ENCODE peak calls at places on chromosomes 5 and 9, in six cellular contexts. F, I, X, N, O and P are unnamed samples.

GRCh38 chr9:109248133-109248581 is 72.7 kb downstream of the EPB41L4B start:
- DNase-seq in X (no peak), N (no peak), O (no peak), F (no peak), I (peak; percentile 25), P (no peak)

GRCh38 chr5:158463971-158464370 is 605.0 kb upstream of the CLINT1 start:
- DNase-seq in F (no peak), I (peak; percentile 88), N (peak; percentile 37), O (no peak), X (no peak), P (no peak)

GRCh38 chr9:136546697-136547481 is 1.0 kb upstream of the NOTCH1 start:
- DNase-seq in F (no peak), O (no peak), I (peak; percentile 62), X (peak; percentile 54), N (peak; percentile 80), P (peak; percentile 78)

GRCh38 chr5:133995903-133996563 is 8.7 kb downstream of the VDAC1 start:
- DNase-seq in N (no peak), F (no peak), O (no peak), X (no peak), I (peak; percentile 29), P (no peak)

GRCh38 chr5:125700380-125700856 is 722.8 kb upstream of the GRAMD2B start:
- DNase-seq in F (no peak), O (no peak), I (peak; percentile 12), X (no peak), N (peak; percentile 22), P (peak; percentile 44)

GRCh38 chr5:1464511-1464910 is 19.3 kb upstream of the SLC6A3 start:
- DNase-seq in O (no peak), N (no peak), F (no peak), I (no peak), X (no peak), P (no peak)

GRCh38 chr9:113988385-113988784 is 89.7 kb downstream of the AMBP start:
- DNase-seq in I (no peak), N (no peak), X (no peak), O (no peak), F (no peak), P (no peak)

GRCh38 chr5:176521699-176522263 is 15.4 kb downstream of the RNF44 start:
- DNase-seq in I (no peak), F (no peak), X (no peak), N (no peak), O (no peak), P (no peak)

GRCh38 chr5:34857161-34857560 is 18.2 kb downstream of the TTC23L start:
- DNase-seq in X (no peak), F (no peak), N (no peak), O (no peak), I (peak; percentile 31), P (no peak)

GRCh38 chr5:84524491-84524890 is 139.8 kb upstream of the EDIL3 start:
- DNase-seq in X (no peak), O (no peak), N (no peak), F (no peak), I (peak; percentile 39), P (no peak)

GRCh38 chr5:150644058-150644457 is 3.6 kb downstream of the SYNPO start:
- DNase-seq in I (no peak), N (no peak), X (no peak), O (no peak), F (no peak), P (no peak)

GRCh38 chr5:107381189-107381856 is 289.4 kb downstream of the EFNA5 start:
- DNase-seq in X (no peak), I (peak; percentile 92), F (no peak), N (no peak), O (no peak), P (no peak)

GRCh38 chr9:69785757-69786156 is 25.9 kb upstream of the PTAR1 start:
- DNase-seq in I (peak; percentile 32), X (no peak), F (no peak), O (no peak), N (no peak), P (no peak)

GRCh38 chr5:136155769-136156168 is 23.1 kb downstream of the SMAD5 start:
- DNase-seq in F (no peak), X (no peak), N (no peak), O (no peak), I (peak; percentile 63), P (no peak)

GRCh38 chr9:99465231-99465891 is 243.3 kb downstream of the SEC61B start:
- DNase-seq in F (no peak), I (no peak), N (no peak), X (no peak), O (no peak), P (no peak)

GRCh38 chr5:132467292-132467984 is 23.1 kb downstream of the IRF1 start:
- DNase-seq in N (no peak), I (no peak), X (no peak), F (no peak), O (peak; percentile 17), P (no peak)

GRCh38 chr9:10875752-10876151 is 262.9 kb upstream of the PTPRD start:
- DNase-seq in N (no peak), F (no peak), X (no peak), O (no peak), I (peak; percentile 62), P (no peak)

GRCh38 chr5:147307170-147307569 is 72.3 kb downstream of the STK32A start:
- DNase-seq in O (no peak), X (no peak), F (no peak), I (no peak), N (no peak), P (no peak)

GRCh38 chr9:76756273-76756650 is 8.0 kb upstream of the PCA3 start:
- DNase-seq in X (no peak), O (no peak), N (peak; percentile 26), I (peak; percentile 10), F (no peak), P (peak; percentile 57)

GRCh38 chr9:116032683-116033440 is 120.7 kb upstream of the PAPPA start:
- DNase-seq in I (no peak), F (no peak), O (no peak), X (no peak), N (no peak), P (no peak)

GRCh38 chr5:58466939-58467338 is 7.1 kb upstream of the PLK2 start:
- DNase-seq in O (no peak), I (peak; percentile 84), F (no peak), N (no peak), X (peak; percentile 2), P (no peak)

GRCh38 chr9:33104111-33104415 is 27.6 kb upstream of the SMU1 start:
- DNase-seq in O (no peak), X (no peak), F (no peak), I (no peak), N (no peak), P (no peak)

GRCh38 chr5:150447188-150447587 is 2.4 kb downstream of the RPS14 start:
- DNase-seq in F (no peak), I (no peak), X (no peak), N (no peak), O (no peak), P (no peak)

GRCh38 chr5:111513175-111513520 is 813 bp upstream of the STARD4 start:
- DNase-seq in F (no peak), I (no peak), N (no peak), X (no peak), O (no peak), P (no peak)

GRCh38 chr5:177382423-177383029 is 1.7 kb upstream of the SLC34A1 start:
- DNase-seq in F (no peak), I (peak; percentile 22), X (no peak), N (no peak), O (no peak), P (no peak)